ENCODE peak calls at places on chromosomes 6 and 20, in nine cellular contexts. J, E, R, S, K, L, M, U and W are unnamed samples.

GRCh38 chr20:48945840-48946514 is 24.5 kb downstream of the ARFGEF2 start:
- DNase-seq in J (no peak), E (no peak), R (no peak), S (no peak), K (no peak), L (no peak), M (no peak), U (peak), W (no peak)

GRCh38 chr20:611047-611842 is 1.1 kb upstream of the TCF15 start:
- DNase-seq in J (no peak), E (no peak), R (no peak), S (no peak), K (no peak), L (no peak), M (no peak), U (no peak), W (no peak)

GRCh38 chr6:136893187-136893586 is 28.9 kb upstream of the SLC35D3 start:
- DNase-seq in J (no peak), E (no peak), R (no peak), S (no peak), K (no peak), L (no peak), M (no peak), U (no peak), W (no peak)

GRCh38 chr6:141483561-141484061 is 649.1 kb upstream of the GJE1 start:
- DNase-seq in J (peak), E (peak), R (peak), S (peak), K (peak), L (peak), M (no peak), U (peak), W (peak)

GRCh38 chr20:14445310-14445709 is 107.9 kb upstream of the FLRT3 start:
- DNase-seq in J (peak), E (no peak), R (no peak), S (no peak), K (no peak), L (no peak), M (no peak), U (peak), W (no peak)

GRCh38 chr6:107386340-107386739 is 73.0 kb downstream of the PDSS2 start:
- DNase-seq in J (peak), E (no peak), R (no peak), S (no peak), K (no peak), L (no peak), M (no peak), U (no peak), W (no peak)

GRCh38 chr20:51400051-51400926 is 142.2 kb downstream of the NFATC2 start:
- DNase-seq in J (no peak), E (peak), R (no peak), S (peak), K (peak), L (peak), M (no peak), U (no peak), W (no peak)

GRCh38 chr20:39825950-39826349 is 863.1 kb downstream of the MAFB start:
- DNase-seq in J (peak), E (no peak), R (no peak), S (no peak), K (no peak), L (no peak), M (no peak), U (no peak), W (no peak)

GRCh38 chr6:160358225-160359119 is 10.3 kb downstream of the SLC22A3 start:
- DNase-seq in J (no peak), E (no peak), R (no peak), S (no peak), K (no peak), L (no peak), M (no peak), U (no peak), W (no peak)

GRCh38 chr20:46316984-46317684 is 8.8 kb upstream of the CDH22 start:
- DNase-seq in J (no peak), E (no peak), R (no peak), S (no peak), K (no peak), L (no peak), M (no peak), U (no peak), W (no peak)

GRCh38 chr6:33904050-33904827 is 100.4 kb upstream of the MLN start:
- DNase-seq in J (no peak), E (peak), R (no peak), S (peak), K (peak), L (peak), M (peak), U (no peak), W (no peak)

GRCh38 chr6:134954272-134954990 is 4.5 kb upstream of the ALDH8A1 start:
- DNase-seq in J (no peak), E (no peak), R (no peak), S (no peak), K (no peak), L (no peak), M (no peak), U (no peak), W (no peak)

GRCh38 chr6:156028310-156029131 is 572.9 kb upstream of the NOX3 start:
- DNase-seq in J (no peak), E (peak), R (no peak), S (peak), K (no peak), L (no peak), M (no peak), U (no peak), W (no peak)

GRCh38 chr20:37902504-37903313 is at the start of gene VSTM2L:
- DNase-seq in J (peak), E (peak), R (peak), S (peak), K (no peak), L (no peak), M (peak), U (peak), W (peak)

GRCh38 chr20:61970357-61970756 is 95.3 kb downstream of the TAF4 start:
- DNase-seq in J (no peak), E (no peak), R (no peak), S (no peak), K (no peak), L (no peak), M (no peak), U (no peak), W (no peak)

GRCh38 chr6:112225691-112226090 is 28.7 kb downstream of the LAMA4 start:
- DNase-seq in J (no peak), E (no peak), R (no peak), S (no peak), K (no peak), L (no peak), M (no peak), U (no peak), W (peak)

GRCh38 chr20:15317546-15318242 is 980.3 kb upstream of the FLRT3 start:
- DNase-seq in J (no peak), E (no peak), R (no peak), S (no peak), K (no peak), L (no peak), M (no peak), U (no peak), W (no peak)

GRCh38 chr6:79928478-79928998 is 18.8 kb downstream of the ELOVL4 start:
- DNase-seq in J (no peak), E (no peak), R (no peak), S (no peak), K (no peak), L (no peak), M (no peak), U (no peak), W (no peak)

GRCh38 chr6:56370127-56370540 is 122.8 kb upstream of the COL21A1 start:
- DNase-seq in J (peak), E (no peak), R (peak), S (no peak), K (no peak), L (no peak), M (peak), U (peak), W (peak)

GRCh38 chr6:125273965-125274364 is 27.8 kb downstream of the HDDC2 start:
- DNase-seq in J (peak), E (no peak), R (peak), S (no peak), K (no peak), L (no peak), M (no peak), U (peak), W (no peak)

GRCh38 chr6:72040106-72040505 is 153.8 kb downstream of the RIMS1 start:
- DNase-seq in J (no peak), E (no peak), R (no peak), S (no peak), K (no peak), L (no peak), M (no peak), U (no peak), W (no peak)

GRCh38 chr6:143196525-143197225 is 136.0 kb downstream of the AIG1 start:
- DNase-seq in J (peak), E (no peak), R (no peak), S (no peak), K (no peak), L (no peak), M (peak), U (no peak), W (no peak)

GRCh38 chr6:161417712-161418457 is 144.0 kb upstream of the AGPAT4 start:
- DNase-seq in J (peak), E (no peak), R (peak), S (no peak), K (no peak), L (no peak), M (peak), U (no peak), W (peak)

GRCh38 chr20:61112515-61112914 is 139.5 kb upstream of the CDH4 start:
- DNase-seq in J (no peak), E (no peak), R (no peak), S (peak), K (no peak), L (no peak), M (no peak), U (no peak), W (no peak)

GRCh38 chr20:8721098-8721497 is 347.8 kb upstream of the PLCB4 start:
- DNase-seq in J (peak), E (peak), R (peak), S (peak), K (no peak), L (no peak), M (peak), U (peak), W (peak)

GRCh38 chr6:141394565-141395051 is 738.1 kb upstream of the GJE1 start:
- DNase-seq in J (no peak), E (no peak), R (no peak), S (no peak), K (no peak), L (no peak), M (no peak), U (no peak), W (no peak)

GRCh38 chr6:109187399-109188114 is 92.2 kb downstream of the CEP57L1 start:
- DNase-seq in J (no peak), E (peak), R (peak), S (peak), K (peak), L (peak), M (peak), U (peak), W (no peak)

GRCh38 chr6:105223242-105223641 is 43.4 kb upstream of the POPDC3 start:
- DNase-seq in J (no peak), E (no peak), R (no peak), S (no peak), K (no peak), L (no peak), M (no peak), U (no peak), W (no peak)

GRCh38 chr6:169849396-169849795 is 98.0 kb downstream of the ERMARD start:
- DNase-seq in J (no peak), E (no peak), R (no peak), S (no peak), K (no peak), L (no peak), M (no peak), U (no peak), W (no peak)